ENCODE peak calls at places on chromosomes 4 and X, in ten cellular contexts. One of them, this sample, is unnamed.

GRCh38 chr4:173211838-173212237 is 43.2 kb downstream of the GALNT7 start:
- DNase-seq in NCI-H1105: no peak
- DNase-seq in HCT116: peak
- DNase-seq in stimulated activated CD4-positive, alpha-beta T cell treated with anti-CD3 and anti-CD28 coated beads, Interleukin-2, amount 100 ng/mL, for 48 hours: no peak
- DNase-seq in KG1: no peak
- DNase-seq in adipocyte: peak
- DNase-seq in kidney glomerular epithelial cell: peak
- DNase-seq in NCI-H2081: no peak
- DNase-seq in AG09319: no peak
- DNase-seq in HFFc6: peak
- DNase-seq in this sample: peak

GRCh38 chr4:164136181-164136616 is 617.7 kb upstream of the SMIM31 start:
- DNase-seq in NCI-H1105: no peak
- DNase-seq in HCT116: peak
- DNase-seq in stimulated activated CD4-positive, alpha-beta T cell treated with anti-CD3 and anti-CD28 coated beads, Interleukin-2, amount 100 ng/mL, for 48 hours: no peak
- DNase-seq in KG1: no peak
- DNase-seq in adipocyte: peak
- DNase-seq in kidney glomerular epithelial cell: peak
- DNase-seq in NCI-H2081: no peak
- DNase-seq in AG09319: no peak
- DNase-seq in HFFc6: no peak
- DNase-seq in this sample: no peak

GRCh38 chrX:93673056-93673868 is at the start of gene NAP1L3:
- DNase-seq in NCI-H1105: peak
- DNase-seq in HCT116: no peak
- DNase-seq in stimulated activated CD4-positive, alpha-beta T cell treated with anti-CD3 and anti-CD28 coated beads, Interleukin-2, amount 100 ng/mL, for 48 hours: peak
- DNase-seq in KG1: no peak
- DNase-seq in adipocyte: peak
- DNase-seq in kidney glomerular epithelial cell: peak
- DNase-seq in NCI-H2081: peak
- DNase-seq in AG09319: peak
- DNase-seq in HFFc6: peak
- DNase-seq in this sample: peak

GRCh38 chrX:70032797-70033196 is 16.9 kb downstream of the AWAT2 start:
- DNase-seq in NCI-H1105: no peak
- DNase-seq in HCT116: no peak
- DNase-seq in stimulated activated CD4-positive, alpha-beta T cell treated with anti-CD3 and anti-CD28 coated beads, Interleukin-2, amount 100 ng/mL, for 48 hours: no peak
- DNase-seq in KG1: no peak
- DNase-seq in adipocyte: no peak
- DNase-seq in kidney glomerular epithelial cell: no peak
- DNase-seq in NCI-H2081: no peak
- DNase-seq in AG09319: no peak
- DNase-seq in HFFc6: no peak
- DNase-seq in this sample: no peak

GRCh38 chrX:145041486-145041885 is 205.8 kb upstream of the SPANXN1 start:
- DNase-seq in NCI-H1105: no peak
- DNase-seq in HCT116: no peak
- DNase-seq in stimulated activated CD4-positive, alpha-beta T cell treated with anti-CD3 and anti-CD28 coated beads, Interleukin-2, amount 100 ng/mL, for 48 hours: no peak
- DNase-seq in KG1: no peak
- DNase-seq in adipocyte: no peak
- DNase-seq in kidney glomerular epithelial cell: no peak
- DNase-seq in NCI-H2081: no peak
- DNase-seq in AG09319: no peak
- DNase-seq in HFFc6: no peak
- DNase-seq in this sample: no peak

GRCh38 chr4:19971829-19972228 is 279.9 kb upstream of the SLIT2 start:
- DNase-seq in NCI-H1105: no peak
- DNase-seq in HCT116: no peak
- DNase-seq in stimulated activated CD4-positive, alpha-beta T cell treated with anti-CD3 and anti-CD28 coated beads, Interleukin-2, amount 100 ng/mL, for 48 hours: no peak
- DNase-seq in KG1: no peak
- DNase-seq in adipocyte: no peak
- DNase-seq in kidney glomerular epithelial cell: peak
- DNase-seq in NCI-H2081: no peak
- DNase-seq in AG09319: no peak
- DNase-seq in HFFc6: peak
- DNase-seq in this sample: no peak

GRCh38 chr4:52979020-52979419 is 116.9 kb downstream of the RASL11B start:
- DNase-seq in NCI-H1105: no peak
- DNase-seq in HCT116: peak
- DNase-seq in stimulated activated CD4-positive, alpha-beta T cell treated with anti-CD3 and anti-CD28 coated beads, Interleukin-2, amount 100 ng/mL, for 48 hours: no peak
- DNase-seq in KG1: no peak
- DNase-seq in adipocyte: no peak
- DNase-seq in kidney glomerular epithelial cell: no peak
- DNase-seq in NCI-H2081: no peak
- DNase-seq in AG09319: no peak
- DNase-seq in HFFc6: no peak
- DNase-seq in this sample: no peak

GRCh38 chr4:144174401-144175067 is 34.0 kb upstream of the GYPA start:
- DNase-seq in NCI-H1105: peak
- DNase-seq in HCT116: peak
- DNase-seq in stimulated activated CD4-positive, alpha-beta T cell treated with anti-CD3 and anti-CD28 coated beads, Interleukin-2, amount 100 ng/mL, for 48 hours: no peak
- DNase-seq in KG1: peak
- DNase-seq in adipocyte: peak
- DNase-seq in kidney glomerular epithelial cell: peak
- DNase-seq in NCI-H2081: peak
- DNase-seq in AG09319: peak
- DNase-seq in HFFc6: peak
- DNase-seq in this sample: peak

GRCh38 chr4:139416073-139416673 is 37.7 kb upstream of the RAB33B start:
- DNase-seq in NCI-H1105: no peak
- DNase-seq in HCT116: peak
- DNase-seq in stimulated activated CD4-positive, alpha-beta T cell treated with anti-CD3 and anti-CD28 coated beads, Interleukin-2, amount 100 ng/mL, for 48 hours: no peak
- DNase-seq in KG1: peak
- DNase-seq in adipocyte: peak
- DNase-seq in kidney glomerular epithelial cell: peak
- DNase-seq in NCI-H2081: peak
- DNase-seq in AG09319: peak
- DNase-seq in HFFc6: peak
- DNase-seq in this sample: no peak

GRCh38 chr4:3415471-3416141 is 26.2 kb upstream of the HGFAC start:
- DNase-seq in NCI-H1105: no peak
- DNase-seq in HCT116: no peak
- DNase-seq in stimulated activated CD4-positive, alpha-beta T cell treated with anti-CD3 and anti-CD28 coated beads, Interleukin-2, amount 100 ng/mL, for 48 hours: no peak
- DNase-seq in KG1: no peak
- DNase-seq in adipocyte: no peak
- DNase-seq in kidney glomerular epithelial cell: no peak
- DNase-seq in NCI-H2081: no peak
- DNase-seq in AG09319: no peak
- DNase-seq in HFFc6: no peak
- DNase-seq in this sample: no peak

GRCh38 chr4:161359491-161359890 is 804.3 kb downstream of the FSTL5 start:
- DNase-seq in NCI-H1105: no peak
- DNase-seq in HCT116: no peak
- DNase-seq in stimulated activated CD4-positive, alpha-beta T cell treated with anti-CD3 and anti-CD28 coated beads, Interleukin-2, amount 100 ng/mL, for 48 hours: no peak
- DNase-seq in KG1: no peak
- DNase-seq in adipocyte: no peak
- DNase-seq in kidney glomerular epithelial cell: no peak
- DNase-seq in NCI-H2081: no peak
- DNase-seq in AG09319: no peak
- DNase-seq in HFFc6: no peak
- DNase-seq in this sample: no peak

GRCh38 chr4:81084624-81085023 is 54.1 kb downstream of the BMP3 start:
- DNase-seq in NCI-H1105: no peak
- DNase-seq in HCT116: no peak
- DNase-seq in stimulated activated CD4-positive, alpha-beta T cell treated with anti-CD3 and anti-CD28 coated beads, Interleukin-2, amount 100 ng/mL, for 48 hours: no peak
- DNase-seq in KG1: no peak
- DNase-seq in adipocyte: peak
- DNase-seq in kidney glomerular epithelial cell: no peak
- DNase-seq in NCI-H2081: no peak
- DNase-seq in AG09319: no peak
- DNase-seq in HFFc6: no peak
- DNase-seq in this sample: no peak

GRCh38 chrX:11257711-11258110 is 35.5 kb upstream of the AMELX start:
- DNase-seq in NCI-H1105: no peak
- DNase-seq in HCT116: no peak
- DNase-seq in stimulated activated CD4-positive, alpha-beta T cell treated with anti-CD3 and anti-CD28 coated beads, Interleukin-2, amount 100 ng/mL, for 48 hours: no peak
- DNase-seq in KG1: no peak
- DNase-seq in adipocyte: no peak
- DNase-seq in kidney glomerular epithelial cell: no peak
- DNase-seq in NCI-H2081: no peak
- DNase-seq in AG09319: no peak
- DNase-seq in HFFc6: no peak
- DNase-seq in this sample: no peak

GRCh38 chr4:87219648-87220093 is 747 bp downstream of the KLHL8 start:
- DNase-seq in NCI-H1105: no peak
- DNase-seq in HCT116: no peak
- DNase-seq in stimulated activated CD4-positive, alpha-beta T cell treated with anti-CD3 and anti-CD28 coated beads, Interleukin-2, amount 100 ng/mL, for 48 hours: peak
- DNase-seq in KG1: peak
- DNase-seq in adipocyte: peak
- DNase-seq in kidney glomerular epithelial cell: peak
- DNase-seq in NCI-H2081: no peak
- DNase-seq in AG09319: no peak
- DNase-seq in HFFc6: peak
- DNase-seq in this sample: peak

GRCh38 chr4:167906851-167907250 is 185.5 kb upstream of the ANXA10 start:
- DNase-seq in NCI-H1105: no peak
- DNase-seq in HCT116: no peak
- DNase-seq in stimulated activated CD4-positive, alpha-beta T cell treated with anti-CD3 and anti-CD28 coated beads, Interleukin-2, amount 100 ng/mL, for 48 hours: no peak
- DNase-seq in KG1: no peak
- DNase-seq in adipocyte: no peak
- DNase-seq in kidney glomerular epithelial cell: no peak
- DNase-seq in NCI-H2081: no peak
- DNase-seq in AG09319: no peak
- DNase-seq in HFFc6: no peak
- DNase-seq in this sample: no peak

GRCh38 chr4:153522800-153523089 is 56.6 kb downstream of the TMEM131L start:
- DNase-seq in NCI-H1105: no peak
- DNase-seq in HCT116: no peak
- DNase-seq in stimulated activated CD4-positive, alpha-beta T cell treated with anti-CD3 and anti-CD28 coated beads, Interleukin-2, amount 100 ng/mL, for 48 hours: no peak
- DNase-seq in KG1: no peak
- DNase-seq in adipocyte: no peak
- DNase-seq in kidney glomerular epithelial cell: no peak
- DNase-seq in NCI-H2081: no peak
- DNase-seq in AG09319: no peak
- DNase-seq in HFFc6: no peak
- DNase-seq in this sample: no peak

GRCh38 chr4:18691431-18692200 is 670.1 kb upstream of the LCORL start:
- DNase-seq in NCI-H1105: no peak
- DNase-seq in HCT116: no peak
- DNase-seq in stimulated activated CD4-positive, alpha-beta T cell treated with anti-CD3 and anti-CD28 coated beads, Interleukin-2, amount 100 ng/mL, for 48 hours: no peak
- DNase-seq in KG1: no peak
- DNase-seq in adipocyte: no peak
- DNase-seq in kidney glomerular epithelial cell: no peak
- DNase-seq in NCI-H2081: no peak
- DNase-seq in AG09319: no peak
- DNase-seq in HFFc6: no peak
- DNase-seq in this sample: no peak